ENCODE peak calls at places on chromosomes 13 and 19, in nine cellular contexts. One of them, this sample, is unnamed.
A peak's percentile ranks its signal among the peaks of the same experiment; 100 is the strongest.

GRCh38 chr13:75365724-75366173 is 116.2 kb downstream of the TBC1D4 start:
- DNase-seq in upper lobe of left lung: no peak
- DNase-seq in astrocyte of the cerebellum: no peak
- DNase-seq in foreskin fibroblast: peak; percentile 86
- DNase-seq in LNCaP clone FGC: no peak
- DNase-seq in heart left ventricle: no peak
- DNase-seq in mesendoderm: peak; percentile 35
- DNase-seq in lower lobe of right lung: no peak
- DNase-seq in fibroblast of mammary gland: peak; percentile 83
- DNase-seq in this sample: peak; percentile 43

GRCh38 chr19:2164020-2164988 is 571 bp downstream of the DOT1L start:
- DNase-seq in foreskin fibroblast: peak; percentile 47
- DNase-seq in lower lobe of right lung: no peak
- DNase-seq in astrocyte of the cerebellum: no peak
- DNase-seq in upper lobe of left lung: no peak
- DNase-seq in mesendoderm: peak; percentile 34
- DNase-seq in heart left ventricle: no peak
- DNase-seq in fibroblast of mammary gland: no peak
- DNase-seq in LNCaP clone FGC: no peak
- DNase-seq in this sample: no peak

GRCh38 chr19:47112166-47112663 is 1.4 kb downstream of the ZC3H4 start:
- DNase-seq in fibroblast of mammary gland: peak; percentile 86
- DNase-seq in mesendoderm: peak; percentile 87
- DNase-seq in upper lobe of left lung: peak; percentile 95
- DNase-seq in astrocyte of the cerebellum: no peak
- DNase-seq in heart left ventricle: peak; percentile 94
- DNase-seq in lower lobe of right lung: peak; percentile 93
- DNase-seq in foreskin fibroblast: peak; percentile 94
- DNase-seq in LNCaP clone FGC: no peak
- DNase-seq in this sample: peak; percentile 61

GRCh38 chr13:38684714-38685113 is 2.2 kb upstream of the FREM2 start:
- DNase-seq in foreskin fibroblast: no peak
- DNase-seq in astrocyte of the cerebellum: no peak
- DNase-seq in LNCaP clone FGC: no peak
- DNase-seq in fibroblast of mammary gland: no peak
- DNase-seq in heart left ventricle: no peak
- DNase-seq in mesendoderm: peak; percentile 54
- DNase-seq in lower lobe of right lung: no peak
- DNase-seq in upper lobe of left lung: no peak
- DNase-seq in this sample: no peak

GRCh38 chr19:1606138-1606651 is 933 bp upstream of the UQCR11 start:
- DNase-seq in LNCaP clone FGC: no peak
- DNase-seq in upper lobe of left lung: no peak
- DNase-seq in heart left ventricle: no peak
- DNase-seq in lower lobe of right lung: no peak
- DNase-seq in astrocyte of the cerebellum: no peak
- DNase-seq in fibroblast of mammary gland: no peak
- DNase-seq in mesendoderm: no peak
- DNase-seq in foreskin fibroblast: no peak
- DNase-seq in this sample: no peak

GRCh38 chr13:24899601-24900000 is 135.6 kb downstream of the RNF17 start:
- DNase-seq in heart left ventricle: no peak
- DNase-seq in upper lobe of left lung: no peak
- DNase-seq in mesendoderm: no peak
- DNase-seq in lower lobe of right lung: no peak
- DNase-seq in LNCaP clone FGC: no peak
- DNase-seq in foreskin fibroblast: no peak
- DNase-seq in astrocyte of the cerebellum: peak; percentile 5
- DNase-seq in fibroblast of mammary gland: no peak
- DNase-seq in this sample: no peak

GRCh38 chr19:52237771-52238400 is 31.5 kb upstream of the ZNF766 start:
- DNase-seq in upper lobe of left lung: no peak
- DNase-seq in fibroblast of mammary gland: peak; percentile 66
- DNase-seq in astrocyte of the cerebellum: peak; percentile 31
- DNase-seq in foreskin fibroblast: peak; percentile 87
- DNase-seq in heart left ventricle: peak; percentile 41
- DNase-seq in mesendoderm: peak; percentile 75
- DNase-seq in lower lobe of right lung: peak; percentile 53
- DNase-seq in LNCaP clone FGC: peak; percentile 21
- DNase-seq in this sample: peak; percentile 21

GRCh38 chr19:4754248-4754647 is 30.6 kb upstream of the DPP9 start:
- DNase-seq in lower lobe of right lung: no peak
- DNase-seq in upper lobe of left lung: no peak
- DNase-seq in astrocyte of the cerebellum: no peak
- DNase-seq in LNCaP clone FGC: no peak
- DNase-seq in heart left ventricle: no peak
- DNase-seq in fibroblast of mammary gland: no peak
- DNase-seq in mesendoderm: peak; percentile 71
- DNase-seq in foreskin fibroblast: peak; percentile 26
- DNase-seq in this sample: no peak

GRCh38 chr13:48156466-48156865 is 61.6 kb upstream of the MED4 start:
- DNase-seq in fibroblast of mammary gland: no peak
- DNase-seq in heart left ventricle: no peak
- DNase-seq in LNCaP clone FGC: no peak
- DNase-seq in lower lobe of right lung: no peak
- DNase-seq in upper lobe of left lung: no peak
- DNase-seq in astrocyte of the cerebellum: no peak
- DNase-seq in foreskin fibroblast: no peak
- DNase-seq in mesendoderm: peak; percentile 37
- DNase-seq in this sample: no peak

GRCh38 chr13:110470272-110471009 is 91.1 kb downstream of the RAB20 start:
- DNase-seq in astrocyte of the cerebellum: no peak
- DNase-seq in fibroblast of mammary gland: no peak
- DNase-seq in LNCaP clone FGC: no peak
- DNase-seq in heart left ventricle: no peak
- DNase-seq in lower lobe of right lung: peak; percentile 50
- DNase-seq in mesendoderm: no peak
- DNase-seq in foreskin fibroblast: no peak
- DNase-seq in upper lobe of left lung: no peak
- DNase-seq in this sample: no peak

GRCh38 chr13:36323951-36324566 is 22.1 kb downstream of the SPART start:
- DNase-seq in astrocyte of the cerebellum: peak; percentile 68
- DNase-seq in heart left ventricle: no peak
- DNase-seq in fibroblast of mammary gland: no peak
- DNase-seq in mesendoderm: peak; percentile 94
- DNase-seq in lower lobe of right lung: no peak
- DNase-seq in upper lobe of left lung: no peak
- DNase-seq in foreskin fibroblast: no peak
- DNase-seq in LNCaP clone FGC: no peak
- DNase-seq in this sample: peak; percentile 28

GRCh38 chr13:47017476-47017875 is 120.6 kb upstream of the HTR2A start:
- DNase-seq in lower lobe of right lung: no peak
- DNase-seq in upper lobe of left lung: no peak
- DNase-seq in LNCaP clone FGC: no peak
- DNase-seq in astrocyte of the cerebellum: no peak
- DNase-seq in fibroblast of mammary gland: peak; percentile 60
- DNase-seq in foreskin fibroblast: peak; percentile 44
- DNase-seq in mesendoderm: no peak
- DNase-seq in heart left ventricle: no peak
- DNase-seq in this sample: no peak

GRCh38 chr13:97307544-97307881 is 85.4 kb downstream of the MBNL2 start:
- DNase-seq in fibroblast of mammary gland: no peak
- DNase-seq in heart left ventricle: no peak
- DNase-seq in lower lobe of right lung: no peak
- DNase-seq in mesendoderm: no peak
- DNase-seq in foreskin fibroblast: peak; percentile 80
- DNase-seq in upper lobe of left lung: no peak
- DNase-seq in LNCaP clone FGC: no peak
- DNase-seq in astrocyte of the cerebellum: no peak
- DNase-seq in this sample: no peak

GRCh38 chr13:23718916-23719470 is 148.8 kb downstream of the TNFRSF19 start:
- DNase-seq in LNCaP clone FGC: no peak
- DNase-seq in lower lobe of right lung: no peak
- DNase-seq in fibroblast of mammary gland: peak; percentile 34
- DNase-seq in foreskin fibroblast: peak; percentile 41
- DNase-seq in astrocyte of the cerebellum: no peak
- DNase-seq in heart left ventricle: no peak
- DNase-seq in upper lobe of left lung: no peak
- DNase-seq in mesendoderm: no peak
- DNase-seq in this sample: no peak

GRCh38 chr19:45507864-45508680 is 793 bp downstream of the VASP start:
- DNase-seq in lower lobe of right lung: no peak
- DNase-seq in fibroblast of mammary gland: no peak
- DNase-seq in astrocyte of the cerebellum: no peak
- DNase-seq in foreskin fibroblast: peak; percentile 61
- DNase-seq in heart left ventricle: peak; percentile 74
- DNase-seq in upper lobe of left lung: peak; percentile 84
- DNase-seq in LNCaP clone FGC: no peak
- DNase-seq in mesendoderm: peak; percentile 90
- DNase-seq in this sample: no peak

DNA sequence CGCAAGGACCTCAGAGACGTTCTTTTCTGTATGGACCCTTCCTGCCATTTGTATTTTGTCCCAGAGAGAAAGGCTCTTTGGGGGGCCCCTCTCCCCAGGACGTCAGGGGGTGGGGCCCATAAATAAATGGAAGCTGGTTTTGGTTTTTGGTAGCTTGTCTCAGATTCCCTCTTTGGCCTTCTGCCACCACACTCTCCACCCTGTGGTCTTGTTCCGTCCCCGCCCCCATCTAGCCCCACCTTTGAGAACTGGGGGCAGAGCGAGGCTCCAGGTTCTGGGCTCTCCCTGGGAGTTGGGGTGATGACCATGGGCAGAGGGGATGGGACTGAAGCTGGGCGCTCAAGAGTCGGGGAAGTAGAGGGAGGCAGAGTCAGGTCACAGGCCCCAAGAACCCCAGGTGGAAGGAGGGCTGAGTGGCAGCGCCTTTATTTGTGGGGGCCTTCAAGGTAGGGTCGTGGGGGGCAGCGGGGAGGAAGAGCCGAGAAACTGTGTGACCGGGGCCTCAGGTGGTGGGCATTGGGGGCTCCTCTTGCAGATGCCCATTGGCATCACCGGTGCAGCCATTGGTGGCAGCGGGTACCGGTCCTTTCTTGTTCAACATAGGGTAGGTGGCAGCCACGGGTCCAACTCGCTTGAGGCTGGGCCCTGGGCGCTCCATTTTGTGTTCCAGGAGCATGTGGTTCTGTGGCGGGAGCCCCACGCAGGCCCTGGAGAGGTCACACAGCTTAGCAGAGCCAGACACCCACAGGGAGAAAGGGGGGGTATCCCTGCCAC is 3.3 kb downstream of the ISYNA1 start:
- DNase-seq in upper lobe of left lung: no peak
- DNase-seq in astrocyte of the cerebellum: no peak
- DNase-seq in heart left ventricle: no peak
- DNase-seq in lower lobe of right lung: no peak
- DNase-seq in foreskin fibroblast: no peak
- DNase-seq in LNCaP clone FGC: no peak
- DNase-seq in fibroblast of mammary gland: no peak
- DNase-seq in mesendoderm: no peak
- DNase-seq in this sample: no peak
- H3K4me3 ChIP-seq in upper lobe of left lung: no peak overlapping the region
- H3K4me3 ChIP-seq in astrocyte of the cerebellum: peak overlapping the region; percentile 39
- H3K4me3 ChIP-seq in heart left ventricle: no peak overlapping the region
- H3K4me3 ChIP-seq in lower lobe of right lung: no peak overlapping the region
- H3K4me3 ChIP-seq in foreskin fibroblast: no peak overlapping the region
- H3K4me3 ChIP-seq in LNCaP clone FGC: no peak overlapping the region
- H3K4me3 ChIP-seq in fibroblast of mammary gland: no peak overlapping the region
- H3K4me3 ChIP-seq in mesendoderm: no peak overlapping the region
- H3K4me3 ChIP-seq in this sample: no peak overlapping the region

GRCh38 chr19:17109962-17110598 is 34.5 kb downstream of the MYO9B start:
- DNase-seq in LNCaP clone FGC: no peak
- DNase-seq in astrocyte of the cerebellum: no peak
- DNase-seq in fibroblast of mammary gland: no peak
- DNase-seq in lower lobe of right lung: peak; percentile 86
- DNase-seq in mesendoderm: no peak
- DNase-seq in heart left ventricle: peak; percentile 70
- DNase-seq in upper lobe of left lung: peak; percentile 90
- DNase-seq in foreskin fibroblast: no peak
- DNase-seq in this sample: no peak
- H3K4me3 ChIP-seq in LNCaP clone FGC: no peak overlapping the region
- H3K4me3 ChIP-seq in astrocyte of the cerebellum: no peak overlapping the region
- H3K4me3 ChIP-seq in fibroblast of mammary gland: no peak overlapping the region
- H3K4me3 ChIP-seq in lower lobe of right lung: peak overlapping the region; percentile 6
- H3K4me3 ChIP-seq in mesendoderm: no peak overlapping the region
- H3K4me3 ChIP-seq in heart left ventricle: no peak overlapping the region
- H3K4me3 ChIP-seq in upper lobe of left lung: no peak overlapping the region
- H3K4me3 ChIP-seq in foreskin fibroblast: no peak overlapping the region
- H3K4me3 ChIP-seq in this sample: no peak overlapping the region

GRCh38 chr19:14556662-14557188 is 15.1 kb downstream of the NDUFB7 start:
- DNase-seq in LNCaP clone FGC: no peak
- DNase-seq in fibroblast of mammary gland: peak; percentile 80
- DNase-seq in upper lobe of left lung: peak; percentile 93
- DNase-seq in astrocyte of the cerebellum: peak; percentile 39
- DNase-seq in foreskin fibroblast: peak; percentile 92
- DNase-seq in mesendoderm: peak; percentile 88
- DNase-seq in heart left ventricle: peak; percentile 83
- DNase-seq in lower lobe of right lung: peak; percentile 85
- DNase-seq in this sample: no peak
- H3K4me3 ChIP-seq in LNCaP clone FGC: no peak overlapping the region
- H3K4me3 ChIP-seq in fibroblast of mammary gland: no peak overlapping the region
- H3K4me3 ChIP-seq in upper lobe of left lung: no peak overlapping the region
- H3K4me3 ChIP-seq in astrocyte of the cerebellum: no peak overlapping the region
- H3K4me3 ChIP-seq in foreskin fibroblast: no peak overlapping the region
- H3K4me3 ChIP-seq in mesendoderm: no peak overlapping the region
- H3K4me3 ChIP-seq in heart left ventricle: no peak overlapping the region
- H3K4me3 ChIP-seq in lower lobe of right lung: peak overlapping the region; percentile 22
- H3K4me3 ChIP-seq in this sample: no peak overlapping the region

DNA sequence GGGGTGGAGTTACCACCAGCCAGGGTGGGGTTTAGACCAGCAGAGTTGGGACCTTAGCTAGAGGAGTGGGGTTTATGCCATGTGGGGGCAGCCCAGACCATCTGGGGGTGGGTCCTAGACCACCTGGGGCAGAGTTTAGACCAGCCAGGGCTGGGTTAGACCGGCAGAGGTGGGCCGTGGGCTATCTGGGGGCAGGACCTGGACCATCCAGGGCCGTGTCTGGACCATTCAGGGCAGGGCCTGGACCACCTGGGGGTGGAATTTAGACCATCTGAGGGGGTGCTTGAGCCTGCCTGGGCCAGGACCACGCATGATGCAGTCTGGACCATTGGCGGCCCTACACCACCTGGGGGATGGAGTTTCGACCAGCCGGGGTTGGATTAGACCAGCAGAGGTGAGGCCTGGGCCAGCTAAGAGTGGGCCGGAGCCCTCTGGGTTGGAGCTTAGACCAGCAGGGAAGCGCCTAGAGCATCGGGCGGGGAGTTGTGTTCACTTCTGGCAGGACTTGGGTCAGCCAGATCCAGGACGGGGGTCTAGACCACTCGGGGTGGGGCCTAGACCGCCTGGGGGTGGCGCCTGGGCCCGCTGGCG is 9.9 kb upstream of the CACNG6 start:
- DNase-seq in mesendoderm: peak; percentile 51
- DNase-seq in foreskin fibroblast: no peak
- DNase-seq in upper lobe of left lung: no peak
- DNase-seq in LNCaP clone FGC: no peak
- DNase-seq in lower lobe of right lung: no peak
- DNase-seq in fibroblast of mammary gland: no peak
- DNase-seq in astrocyte of the cerebellum: no peak
- DNase-seq in heart left ventricle: no peak
- DNase-seq in this sample: no peak
- H3K4me3 ChIP-seq in mesendoderm: no peak overlapping the region
- H3K4me3 ChIP-seq in foreskin fibroblast: no peak overlapping the region
- H3K4me3 ChIP-seq in upper lobe of left lung: no peak overlapping the region
- H3K4me3 ChIP-seq in LNCaP clone FGC: no peak overlapping the region
- H3K4me3 ChIP-seq in lower lobe of right lung: no peak overlapping the region
- H3K4me3 ChIP-seq in fibroblast of mammary gland: no peak overlapping the region
- H3K4me3 ChIP-seq in astrocyte of the cerebellum: no peak overlapping the region
- H3K4me3 ChIP-seq in heart left ventricle: no peak overlapping the region
- H3K4me3 ChIP-seq in this sample: no peak overlapping the region

GRCh38 chr13:41019027-41019487 is at the start of gene ELF1:
- DNase-seq in mesendoderm: peak; percentile 76
- DNase-seq in lower lobe of right lung: peak; percentile 62
- DNase-seq in LNCaP clone FGC: peak; percentile 58
- DNase-seq in foreskin fibroblast: peak; percentile 66
- DNase-seq in upper lobe of left lung: no peak
- DNase-seq in fibroblast of mammary gland: peak; percentile 82
- DNase-seq in astrocyte of the cerebellum: peak; percentile 9
- DNase-seq in heart left ventricle: no peak
- DNase-seq in this sample: no peak
- H3K4me3 ChIP-seq in mesendoderm: no peak within 1 kb of the TSS
- H3K4me3 ChIP-seq in lower lobe of right lung: peak within 1 kb of the TSS; percentile 48
- H3K4me3 ChIP-seq in LNCaP clone FGC: peak within 1 kb of the TSS; percentile 48
- H3K4me3 ChIP-seq in foreskin fibroblast: no peak within 1 kb of the TSS
- H3K4me3 ChIP-seq in upper lobe of left lung: peak within 1 kb of the TSS; percentile 10
- H3K4me3 ChIP-seq in fibroblast of mammary gland: peak within 1 kb of the TSS; percentile 49
- H3K4me3 ChIP-seq in astrocyte of the cerebellum: no peak within 1 kb of the TSS
- H3K4me3 ChIP-seq in heart left ventricle: no peak within 1 kb of the TSS
- H3K4me3 ChIP-seq in this sample: no peak within 1 kb of the TSS

This sample was measured in AG09309.